ENCODE peak calls at places on chromosomes 16 and 17, in seven cellular contexts. R is activated naive CD4-positive, alpha-beta T cell treated with anti-CD3 and anti-CD28 coated beads, Interleukin-2, amount 50 U/mL, for 72 hours; L is stimulated activated effector memory CD8-positive, alpha-beta T cell treated with anti-CD3 and anti-CD28 coated beads, Interleukin-12 subunit alpha, Interleukin-12 subunit beta, amount 100 ng/mL, for 72 hours; J is CD4-positive, CD25-positive, alpha-beta regulatory T cell; Y is A549; M is upper lobe of right lung; F is mucosa of descending colon. Z is an unnamed sample.

GRCh38 chr16:29826342-29826695 is 6.1 kb downstream of the MVP start:
- ATAC-seq in R (no peak), L (no peak), J (no peak), Y (no peak), M (no peak), F (no peak), Z (no peak)

GRCh38 chr16:88514070-88514469 is 56.1 kb upstream of the ZC3H18 start:
- ATAC-seq in R (no peak), L (no peak), J (no peak), Y (no peak), M (no peak), F (no peak), Z (no peak)

GRCh38 chr16:29789775-29790182 is 772 bp upstream of the KIF22 start:
- ATAC-seq in R (no peak), L (no peak), J (no peak), Y (peak), M (peak), F (peak), Z (peak)

GRCh38 chr16:20952144-20952797 is 51.7 kb downstream of the LYRM1 start:
- ATAC-seq in R (no peak), L (no peak), J (no peak), Y (no peak), M (peak), F (peak), Z (no peak)

GRCh38 chr17:55661963-55662834 is 60.5 kb downstream of the TMEM100 start:
- ATAC-seq in R (no peak), L (no peak), J (no peak), Y (no peak), M (no peak), F (no peak), Z (no peak)

GRCh38 chr17:17663160-17664072 is 17.8 kb upstream of the RAI1 start:
- ATAC-seq in R (peak), L (peak), J (peak), Y (peak), M (peak), F (peak), Z (peak)

GRCh38 chr16:11955713-11956123 is 9.3 kb upstream of the TNFRSF17 start:
- ATAC-seq in R (no peak), L (no peak), J (no peak), Y (peak), M (no peak), F (no peak), Z (no peak)

GRCh38 chr16:54955757-54956156 is 25.1 kb downstream of the IRX5 start:
- ATAC-seq in R (no peak), L (no peak), J (no peak), Y (no peak), M (no peak), F (no peak), Z (no peak)

GRCh38 chr16:88810166-88810867 is 1.4 kb downstream of the APRT start:
- ATAC-seq in R (no peak), L (no peak), J (no peak), Y (no peak), M (no peak), F (no peak), Z (no peak)

GRCh38 chr17:51270675-51271074 is 10.3 kb downstream of the UTP18 start:
- ATAC-seq in R (no peak), L (no peak), J (no peak), Y (no peak), M (peak), F (no peak), Z (no peak)

GRCh38 chr16:10080031-10080772 is 102.0 kb downstream of the GRIN2A start:
- ATAC-seq in R (no peak), L (no peak), J (no peak), Y (peak), M (peak), F (no peak), Z (no peak)

GRCh38 chr17:20120835-20121234 is 111.7 kb downstream of the SPECC1 start:
- ATAC-seq in R (no peak), L (no peak), J (no peak), Y (no peak), M (no peak), F (peak), Z (no peak)

GRCh38 chr16:54467398-54467797 is 180.8 kb upstream of the IRX3 start:
- ATAC-seq in R (no peak), L (no peak), J (no peak), Y (no peak), M (no peak), F (no peak), Z (no peak)

GRCh38 chr17:71922439-71922838 is 198.4 kb upstream of the SOX9 start:
- ATAC-seq in R (peak), L (no peak), J (no peak), Y (no peak), M (no peak), F (no peak), Z (peak)